ENCODE peak calls at places on chromosomes 1 and 21, in seven cellular contexts. W, X, R, A, I, Q and U are unnamed samples.

GRCh38 chr1:19178734-19179398 is 31.2 kb downstream of the UBR4 start:
- DNase-seq in W (no peak), X (no peak), R (no peak), A (no peak), I (no peak), Q (no peak), U (no peak)

GRCh38 chr1:50609508-50609907 is 186.3 kb upstream of the DMRTA2 start:
- DNase-seq in W (no peak), X (no peak), R (no peak), A (no peak), I (no peak), Q (no peak), U (no peak)

GRCh38 chr21:27365394-27365793 is 398.5 kb upstream of the ADAMTS5 start:
- DNase-seq in W (no peak), X (no peak), R (no peak), A (no peak), I (no peak), Q (peak; percentile 42), U (no peak)

GRCh38 chr1:15616704-15617172 is 520 bp upstream of the DDI2 start:
- DNase-seq in W (no peak), X (no peak), R (no peak), A (no peak), I (no peak), Q (no peak), U (peak; percentile 30)

GRCh38 chr1:71014110-71014509 is 33.5 kb downstream of the PTGER3 start:
- DNase-seq in W (no peak), X (no peak), R (no peak), A (no peak), I (no peak), Q (peak; percentile 41), U (no peak)

GRCh38 chr1:152398812-152399698 is 15.0 kb downstream of the CRNN start:
- DNase-seq in W (no peak), X (no peak), R (no peak), A (peak; percentile 1), I (no peak), Q (peak; percentile 4), U (no peak)

GRCh38 chr1:178119623-178120022 is 25.7 kb downstream of the RASAL2 start:
- DNase-seq in W (no peak), X (no peak), R (no peak), A (no peak), I (no peak), Q (no peak), U (peak; percentile 47)

GRCh38 chr1:211648336-211648735 is 27.1 kb downstream of the NEK2 start:
- DNase-seq in W (peak; percentile 58), X (no peak), R (no peak), A (no peak), I (no peak), Q (no peak), U (no peak)

GRCh38 chr21:32494946-32495703 is 82.6 kb downstream of the EVA1C start:
- DNase-seq in W (no peak), X (no peak), R (no peak), A (no peak), I (no peak), Q (peak; percentile 94), U (peak; percentile 32)